ENCODE peak calls at places on chromosomes 5 and 9, in four cellular contexts. N is upper lobe of left lung, L is prostate gland, R is suprapubic skin. P is an unnamed sample.

GRCh38 chr5:72065751-72066255 is 41.5 kb upstream of the MAP1B start:
- DNase-seq in L (no peak), R (no peak), N (no peak), P (no peak)

GRCh38 chr9:83385317-83385716 is 152.9 kb downstream of the FRMD3 start:
- DNase-seq in N (no peak), L (no peak), R (no peak), P (no peak)

GRCh38 chr5:160524827-160525226 is 103.2 kb downstream of the PTTG1 start:
- DNase-seq in L (no peak), N (no peak), R (no peak), P (no peak)

GRCh38 chr9:92954078-92954861 is 6.9 kb downstream of the FGD3 start:
- DNase-seq in R (no peak), L (peak; percentile 48), N (no peak), P (peak; percentile 35)

GRCh38 chr9:88805217-88805943 is 185.9 kb upstream of the S1PR3 start:
- DNase-seq in R (no peak), L (no peak), N (no peak), P (no peak)

GRCh38 chr5:68478306-68479091 is 262.9 kb downstream of the PIK3R1 start:
- DNase-seq in R (no peak), N (no peak), L (no peak), P (no peak)

GRCh38 chr9:114431770-114432169 is 44.0 kb upstream of the AKNA start:
- DNase-seq in L (no peak), N (no peak), R (no peak), P (no peak)

GRCh38 chr9:74412236-74412979 is 84.7 kb upstream of the RORB start:
- DNase-seq in R (no peak), N (no peak), L (no peak), P (peak; percentile 33)

GRCh38 chr5:37665272-37665671 is 174.6 kb downstream of the GDNF start:
- DNase-seq in R (no peak), N (no peak), L (no peak), P (no peak)

GRCh38 chr5:14353661-14354474 is 210.7 kb downstream of the TRIO start:
- DNase-seq in L (no peak), N (peak; percentile 37), R (no peak), P (no peak)

GRCh38 chr9:16960084-16960483 is 89.6 kb upstream of the BNC2 start:
- DNase-seq in N (no peak), R (no peak), L (no peak), P (no peak)

GRCh38 chr9:36194326-36195000 is 3.7 kb downstream of the CLTA start:
- DNase-seq in L (no peak), R (no peak), N (no peak), P (no peak)

GRCh38 chr9:2837915-2838314 is 6.0 kb downstream of the PUM3 start:
- DNase-seq in L (no peak), N (no peak), R (no peak), P (no peak)

GRCh38 chr9:131677445-131678180 is 62.3 kb downstream of the RAPGEF1 start:
- DNase-seq in N (no peak), L (no peak), R (no peak), P (no peak)

GRCh38 chr5:65462139-65462705 is 19.5 kb downstream of the ADAMTS6 start:
- DNase-seq in R (no peak), L (no peak), N (no peak), P (no peak)

GRCh38 chr5:76401801-76402250 is 1.3 kb upstream of the IQGAP2 start:
- DNase-seq in L (no peak), N (no peak), R (no peak), P (no peak)

GRCh38 chr5:112917453-112918005 is 4.5 kb downstream of the REEP5 start:
- DNase-seq in L (no peak), R (no peak), N (no peak), P (no peak)

GRCh38 chr9:126860757-126861466 is 473 bp downstream of the ZBTB34 start:
- DNase-seq in R (no peak), L (no peak), N (no peak), P (peak; percentile 49)

GRCh38 chr5:116303810-116304209 is 219.0 kb downstream of the COMMD10 start:
- DNase-seq in N (no peak), L (no peak), R (no peak), P (no peak)

GRCh38 chr5:122500245-122501086 is 188.4 kb downstream of the SNCAIP start:
- DNase-seq in R (no peak), N (no peak), L (no peak), P (peak; percentile 41)

GRCh38 chr5:95446009-95446408 is 54.8 kb downstream of the FAM81B start:
- DNase-seq in N (no peak), R (no peak), L (no peak), P (no peak)

GRCh38 chr9:11269036-11269435 is 656.2 kb upstream of the PTPRD start:
- DNase-seq in R (no peak), L (no peak), N (no peak), P (no peak)

GRCh38 chr5:54667136-54667535 is 149.6 kb downstream of the SNX18 start:
- DNase-seq in L (no peak), N (no peak), R (no peak), P (no peak)

GRCh38 chr5:167764650-167765289 is 526.7 kb upstream of the WWC1 start:
- DNase-seq in L (no peak), N (no peak), R (no peak), P (no peak)

GRCh38 chr5:35484241-35484640 is 133.4 kb upstream of the SPEF2 start:
- DNase-seq in N (no peak), L (no peak), R (no peak), P (no peak)

GRCh38 chr5:56525117-56525516 is 290.2 kb upstream of the MAP3K1 start:
- DNase-seq in R (no peak), N (no peak), L (peak; percentile 29), P (peak; percentile 59)

GRCh38 chr9:120383611-120383998 is 196.4 kb downstream of the CDK5RAP2 start:
- DNase-seq in L (no peak), R (no peak), N (peak; percentile 65), P (peak; percentile 27)

GRCh38 chr9:32671333-32671732 is 35.9 kb upstream of the TAF1L start:
- DNase-seq in L (no peak), R (no peak), N (no peak), P (no peak)

GRCh38 chr5:26847041-26847736 is 191.2 kb downstream of the CDH9 start:
- DNase-seq in N (peak; percentile 19), L (no peak), R (no peak), P (no peak)

GRCh38 chr5:124742983-124743533 is 3.4 kb downstream of the ZNF608 start:
- DNase-seq in R (no peak), N (no peak), L (peak; percentile 33), P (peak; percentile 42)

GRCh38 chr5:124741711-124742496 is 4.5 kb downstream of the ZNF608 start:
- DNase-seq in L (no peak), N (no peak), R (no peak), P (peak; percentile 57)

GRCh38 chr5:124744170-124744911 is 2.1 kb downstream of the ZNF608 start:
- DNase-seq in N (peak; percentile 82), R (no peak), L (peak; percentile 53), P (peak; percentile 80)

GRCh38 chr5:124742521-124742920 is 3.9 kb downstream of the ZNF608 start:
- DNase-seq in R (no peak), N (no peak), L (no peak), P (no peak)

DNA sequence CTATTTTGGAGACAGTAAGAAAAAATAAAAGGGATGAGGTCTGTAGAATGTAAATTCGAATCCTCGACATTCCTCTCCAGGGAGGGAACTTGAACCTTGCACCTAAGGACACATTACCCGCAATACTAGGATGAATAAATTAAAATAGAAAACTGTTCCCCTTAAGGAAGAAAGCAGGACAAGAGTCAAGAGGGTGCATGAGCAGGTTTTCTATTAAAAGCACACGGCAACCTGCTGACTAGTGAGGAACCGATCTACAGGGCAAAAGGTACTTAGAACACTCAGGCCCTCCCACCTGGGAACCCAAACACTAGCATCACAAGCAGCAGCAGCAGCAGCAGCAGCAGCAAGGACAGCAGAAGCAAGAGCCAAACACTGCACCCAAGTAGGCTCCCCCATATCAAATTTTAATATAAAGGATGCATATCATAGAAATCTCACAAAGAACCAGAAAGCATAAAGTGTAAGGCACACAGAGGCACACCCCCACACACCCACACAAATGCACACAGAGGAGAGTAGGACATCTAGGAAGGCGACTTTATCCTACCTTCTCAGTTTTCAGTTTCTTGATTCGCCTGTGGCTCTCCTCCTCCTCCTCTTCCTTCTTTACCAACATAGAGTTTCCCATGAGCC is 2.8 kb downstream of the ZNF608 start:
- DNase-seq in N (no peak), L (no peak), R (no peak), P (peak; percentile 65)
- TF ChIP-seq POLR2A in N (peak; percentile 55), L (no peak), R (no peak), P (no peak)

DNA sequence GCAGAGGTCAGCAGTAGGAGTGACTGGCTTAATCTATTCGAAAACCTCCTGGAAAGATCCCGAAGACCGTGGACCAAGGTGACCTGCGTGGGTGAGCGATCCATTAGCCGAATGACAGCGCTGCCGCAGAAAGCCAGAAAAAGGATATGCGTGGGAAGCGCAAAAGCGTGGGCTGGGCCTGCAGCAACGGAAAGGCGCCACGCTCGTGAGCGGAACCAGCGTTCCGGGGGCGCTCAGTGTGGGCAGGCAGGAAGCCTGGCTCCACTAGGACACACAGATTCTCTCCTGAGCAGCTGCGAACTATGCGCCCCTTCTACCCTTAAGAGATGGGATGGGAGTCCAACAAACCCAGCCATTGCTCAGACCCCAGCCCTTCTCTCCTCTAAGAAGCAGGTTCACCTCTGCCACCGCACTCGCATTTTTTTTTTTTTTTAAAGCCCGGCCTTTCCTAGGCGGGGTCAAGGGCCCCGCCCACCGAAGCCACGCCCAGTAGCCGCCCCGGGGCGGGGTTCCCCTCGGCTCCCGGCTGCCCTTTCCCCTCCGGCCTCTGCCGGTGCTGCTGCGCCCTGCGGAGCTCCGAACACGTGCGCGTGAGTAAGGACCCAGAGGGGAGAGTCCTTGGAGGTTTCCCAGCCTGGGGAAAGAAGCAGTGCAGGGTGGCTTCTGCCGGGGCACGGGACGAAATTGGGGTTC is 19.8 kb upstream of the MATR3 start:
- DNase-seq in N (peak; percentile 98), L (peak; percentile 68), R (peak; percentile 88), P (peak; percentile 82)
- TF ChIP-seq POLR2A in N (peak; percentile 50), L (peak; percentile 26), R (no peak), P (no peak)

DNA sequence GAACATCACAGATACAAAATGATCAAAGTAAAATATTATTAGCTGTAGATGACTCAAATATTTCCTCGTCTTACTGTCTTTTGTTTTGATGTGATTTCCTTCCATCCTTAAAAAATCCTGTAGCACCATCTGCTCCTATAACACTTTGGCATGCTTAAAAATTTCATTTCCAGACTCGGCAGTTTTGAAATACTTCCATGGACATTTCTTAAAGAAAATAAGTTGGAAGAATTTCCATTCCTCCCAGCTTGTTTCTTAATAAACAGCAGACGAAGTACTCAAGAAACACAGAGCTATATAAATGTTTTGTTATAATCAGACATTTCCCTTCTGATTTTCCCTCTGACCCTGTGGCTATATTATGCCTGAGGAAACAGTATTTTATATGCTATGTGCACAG is 41.2 kb upstream of the SVEP1 start:
- DNase-seq in N (no peak), L (no peak), R (no peak), P (no peak)
- TF ChIP-seq POLR2A in N (no peak), L (no peak), R (no peak), P (no peak)

DNA sequence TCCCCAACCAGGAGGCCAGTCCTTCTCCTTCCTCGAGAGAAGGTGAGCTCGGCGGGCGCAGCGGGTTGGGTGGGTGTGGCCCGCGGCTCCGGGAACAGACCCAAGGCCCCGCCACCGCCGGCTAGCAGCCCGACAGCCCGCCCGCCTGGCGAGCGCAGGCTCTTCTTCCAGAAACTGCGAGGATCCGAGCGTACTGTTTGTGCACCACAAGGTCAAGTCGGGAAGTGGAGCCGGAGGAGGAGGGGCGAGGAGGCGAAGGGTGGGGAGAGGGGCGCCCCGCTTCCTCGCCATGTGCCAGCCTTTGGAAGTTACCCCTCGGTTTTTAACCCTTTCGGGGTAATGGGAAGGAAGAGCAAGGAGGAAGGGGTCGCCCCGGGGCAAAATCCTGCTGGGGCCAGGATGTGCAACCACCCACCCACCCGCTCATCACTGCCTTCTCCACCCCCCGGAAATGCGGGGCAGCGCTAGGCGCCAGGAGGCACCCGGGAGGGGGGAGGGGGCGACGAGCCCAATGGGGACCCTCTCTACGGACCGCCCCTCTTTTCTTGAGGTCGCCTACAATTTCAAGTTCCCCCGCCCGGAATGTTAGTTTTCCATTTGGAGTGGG is 1.1 kb upstream of the JADE2 start:
- DNase-seq in N (peak; percentile 95), R (peak; percentile 92), L (peak; percentile 92), P (peak; percentile 92)
- TF ChIP-seq POLR2A in N (peak; percentile 89), R (peak; percentile 65), L (peak; percentile 79), P (peak; percentile 59)

P was measured in thyroid gland.